ENCODE peak calls at places on chromosome 4, in seven cellular contexts. V is iPS DF 6.9, T is skeletal muscle cell, K is psoas muscle, R is MG63, I is choroid plexus epithelial cell, A is HFF-Myc. O is an unnamed sample.

GRCh38 chr4:6472008-6472386 is 417 bp downstream of the PPP2R2C start:
- DNase-seq in A (no peak), R (no peak), K (no peak), V (no peak), T (no peak), I (no peak), O (no peak)

GRCh38 chr4:53916431-53916889 is 147.9 kb downstream of the CHIC2 start:
- DNase-seq in T (peak; percentile 69), K (no peak), I (peak; percentile 58), R (peak; percentile 84), V (no peak), A (no peak), O (peak; percentile 73)

GRCh38 chr4:84389406-84389805 is 109.7 kb downstream of the NKX6-1 start:
- DNase-seq in V (no peak), R (no peak), T (no peak), A (no peak), K (no peak), I (no peak), O (no peak)

GRCh38 chr4:34157546-34157945 is 2086.8 kb downstream of the ARAP2 start:
- DNase-seq in V (no peak), R (no peak), T (peak; percentile 31), I (no peak), K (no peak), A (no peak), O (peak; percentile 64)

GRCh38 chr4:25484243-25484721 is 107.2 kb downstream of the ANAPC4 start:
- DNase-seq in A (no peak), K (no peak), T (no peak), R (no peak), V (no peak), I (peak; percentile 5), O (no peak)

GRCh38 chr4:78551420-78552351 is at the start of gene ANXA3:
- DNase-seq in V (no peak), R (no peak), K (peak; percentile 65), I (no peak), A (no peak), T (no peak), O (no peak)

GRCh38 chr4:107718351-107718965 is 1.6 kb downstream of the PAPSS1 start:
- DNase-seq in I (no peak), T (no peak), R (no peak), V (no peak), A (no peak), K (no peak), O (peak; percentile 68)

GRCh38 chr4:89737888-89738287 is 99.1 kb downstream of the SNCA start:
- DNase-seq in K (no peak), I (no peak), A (no peak), T (peak; percentile 31), V (no peak), R (peak; percentile 61), O (peak; percentile 63)

GRCh38 chr4:42396361-42397255 is 680 bp upstream of the SHISA3 start:
- DNase-seq in R (no peak), V (no peak), T (no peak), K (peak; percentile 52), A (no peak), I (no peak), O (no peak)

GRCh38 chr4:175308236-175308635 is 390.1 kb downstream of the ADAM29 start:
- DNase-seq in K (no peak), T (no peak), R (peak; percentile 14), A (no peak), I (no peak), V (no peak), O (peak; percentile 69)

GRCh38 chr4:174919886-174920423 is 1.8 kb downstream of the ADAM29 start:
- DNase-seq in V (no peak), A (no peak), K (no peak), R (no peak), T (no peak), I (no peak), O (no peak)

GRCh38 chr4:168524897-168525296 is 28.0 kb downstream of the PALLD start:
- DNase-seq in K (no peak), A (no peak), T (no peak), I (no peak), R (no peak), V (no peak), O (no peak)

GRCh38 chr4:168531305-168531704 is 34.5 kb downstream of the PALLD start:
- DNase-seq in K (no peak), R (no peak), T (no peak), A (no peak), V (no peak), I (no peak), O (no peak)

GRCh38 chr4:168524006-168524405 is 27.2 kb downstream of the PALLD start:
- DNase-seq in K (no peak), V (no peak), I (peak; percentile 86), T (peak; percentile 76), A (peak; percentile 27), R (no peak), O (peak; percentile 77)

GRCh38 chr4:168528131-168528949 is 31.5 kb downstream of the PALLD start:
- DNase-seq in K (no peak), I (peak; percentile 63), T (no peak), A (no peak), R (no peak), V (no peak), O (peak; percentile 56)

GRCh38 chr4:168527560-168527959 is 30.7 kb downstream of the PALLD start:
- DNase-seq in V (no peak), T (no peak), I (no peak), R (no peak), A (no peak), K (no peak), O (no peak)
- H3K4me3 ChIP-seq in V (no peak overlapping the region), T (no peak overlapping the region), I (no peak overlapping the region), R (no peak overlapping the region), A (no peak overlapping the region), K (no peak overlapping the region), O (no peak overlapping the region)

GRCh38 chr4:40199999-40200880 is 3.4 kb downstream of the RHOH start:
- DNase-seq in R (no peak), I (peak; percentile 84), T (no peak), V (no peak), K (no peak), A (no peak), O (no peak)

GRCh38 chr4:40200881-40201797 is 4.3 kb downstream of the RHOH start:
- DNase-seq in K (no peak), R (no peak), A (no peak), V (no peak), I (peak; percentile 77), T (no peak), O (no peak)

GRCh38 chr4:40202474-40202873 is 5.6 kb downstream of the RHOH start:
- DNase-seq in V (no peak), K (no peak), T (no peak), R (no peak), I (no peak), A (no peak), O (no peak)

GRCh38 chr4:40199179-40199670 is 2.4 kb downstream of the RHOH start:
- DNase-seq in A (no peak), T (no peak), I (no peak), V (no peak), K (no peak), R (no peak), O (no peak)

DNA sequence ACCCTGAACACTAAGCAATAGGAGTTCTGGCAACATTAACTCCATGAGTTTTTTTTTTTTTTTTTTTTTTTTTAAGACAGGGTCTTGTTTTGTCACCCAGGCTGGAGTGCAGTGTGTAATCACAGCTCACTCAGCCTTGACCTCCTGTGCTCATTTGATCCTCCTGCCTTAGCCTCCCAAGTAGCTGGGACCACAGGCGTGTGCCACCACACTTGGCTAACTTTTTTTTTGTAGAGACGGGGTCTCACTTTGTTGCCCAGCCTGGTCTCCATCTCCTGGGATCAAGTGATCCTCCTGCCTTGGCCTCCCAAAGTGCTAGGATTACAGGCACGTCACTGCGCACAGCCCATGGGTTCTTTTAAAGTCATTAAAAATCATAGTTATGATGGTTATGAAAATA is 5.1 kb downstream of the RHOH start:
- DNase-seq in R (no peak), I (no peak), V (no peak), K (no peak), T (no peak), A (no peak), O (no peak)
- H3K4me3 ChIP-seq in R (no peak overlapping the region), I (no peak overlapping the region), V (no peak overlapping the region), K (no peak overlapping the region), T (no peak overlapping the region), A (no peak overlapping the region), O (no peak overlapping the region)

DNA sequence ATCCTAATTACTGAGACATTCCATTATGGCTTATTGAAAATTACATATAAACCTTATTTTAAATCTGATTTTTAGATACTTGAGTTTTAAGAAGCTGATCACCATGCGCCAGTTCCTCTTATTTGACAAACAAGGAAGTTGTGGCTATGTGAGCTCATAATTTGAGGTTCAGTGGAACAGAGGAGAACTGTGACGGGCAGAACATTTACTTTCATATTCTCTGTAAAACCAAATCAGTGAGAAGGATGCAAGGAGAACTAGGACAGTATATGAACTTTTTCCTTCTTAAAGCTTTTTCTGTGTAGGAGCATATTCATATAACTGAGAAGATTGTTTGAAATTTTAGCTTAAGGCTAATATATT is 25.3 kb downstream of the STIM2 start:
- DNase-seq in T (no peak), I (no peak), R (no peak), V (no peak), K (no peak), A (no peak), O (no peak)
- H3K4me3 ChIP-seq in T (no peak overlapping the region), I (no peak overlapping the region), R (no peak overlapping the region), V (no peak overlapping the region), K (no peak overlapping the region), A (no peak overlapping the region), O (no peak overlapping the region)

DNA sequence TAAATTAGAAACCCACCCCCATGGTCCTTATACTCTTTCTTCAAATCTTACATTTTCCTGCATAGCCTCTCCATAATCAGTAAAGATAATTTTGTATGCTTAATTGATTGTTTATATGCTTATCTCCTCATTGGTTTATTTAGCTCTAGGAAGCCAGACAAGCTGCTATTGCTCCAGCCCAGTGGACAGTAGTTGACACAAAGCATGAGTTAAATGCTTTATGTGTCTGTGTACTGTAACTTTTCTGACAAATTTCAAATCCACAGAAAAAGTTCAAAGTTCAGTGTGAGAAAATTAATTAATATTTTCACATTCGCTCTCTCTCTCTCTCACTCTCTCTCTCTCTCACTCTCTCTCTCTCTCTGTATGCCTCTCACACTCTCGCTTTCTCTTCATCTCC is 181.7 kb downstream of the GABRB1 start:
- DNase-seq in R (no peak), T (no peak), K (no peak), I (peak; percentile 28), V (no peak), A (no peak), O (peak; percentile 33)
- H3K4me3 ChIP-seq in R (no peak overlapping the region), T (no peak overlapping the region), K (no peak overlapping the region), I (no peak overlapping the region), V (no peak overlapping the region), A (no peak overlapping the region), O (no peak overlapping the region)

GRCh38 chr4:76741663-76742020 is 156.3 kb downstream of the SOWAHB start:
- DNase-seq in R (no peak), A (no peak), T (no peak), K (no peak), V (no peak), I (no peak), O (no peak)
- H3K4me3 ChIP-seq in R (no peak overlapping the region), A (no peak overlapping the region), T (no peak overlapping the region), K (no peak overlapping the region), V (no peak overlapping the region), I (no peak overlapping the region), O (peak overlapping the region; percentile 52)

GRCh38 chr4:181475781-181476180 is 767.4 kb upstream of the TENM3 start:
- DNase-seq in I (peak; percentile 30), A (no peak), R (no peak), V (no peak), T (no peak), K (no peak), O (no peak)
- H3K4me3 ChIP-seq in I (peak overlapping the region; percentile 39), A (no peak overlapping the region), R (no peak overlapping the region), V (no peak overlapping the region), T (no peak overlapping the region), K (no peak overlapping the region), O (no peak overlapping the region)